ENCODE peak calls at places on chromosomes 2 and 18, in five cellular contexts. X, B, W, L and O are unnamed samples.

GRCh38 chr2:151052850-151053660 is 208.6 kb downstream of the RBM43 start:
- DNase-seq in B (no peak), X (no peak), L (no peak), W (no peak), O (no peak)

GRCh38 chr2:72619622-72620021 is 206.2 kb downstream of the EXOC6B start:
- DNase-seq in X (no peak), W (no peak), L (no peak), B (no peak), O (no peak)

GRCh38 chr2:120788349-120788700 is 52.7 kb downstream of the GLI2 start:
- DNase-seq in L (no peak), X (no peak), W (no peak), B (no peak), O (no peak)

GRCh38 chr2:112004246-112004645 is 50.8 kb upstream of the TMEM87B start:
- DNase-seq in W (no peak), X (peak; percentile 31), L (no peak), B (no peak), O (peak; percentile 67)

GRCh38 chr2:53403836-53404413 is 363.7 kb upstream of the CHAC2 start:
- DNase-seq in L (no peak), X (no peak), B (no peak), W (peak; percentile 60), O (no peak)

GRCh38 chr2:176817061-176817565 is 395.5 kb upstream of the HNRNPA3 start:
- DNase-seq in W (no peak), L (peak; percentile 63), B (no peak), X (no peak), O (no peak)

GRCh38 chr2:217710218-217710565 is 292.6 kb downstream of the TNS1 start:
- DNase-seq in X (no peak), W (no peak), L (no peak), B (no peak), O (no peak)

GRCh38 chr2:240355001-240355891 is 80.2 kb upstream of the GPC1 start:
- DNase-seq in X (no peak), B (no peak), L (no peak), W (no peak), O (no peak)

GRCh38 chr2:214378455-214379103 is 32.3 kb upstream of the VWC2L start:
- DNase-seq in B (no peak), L (no peak), W (no peak), X (no peak), O (no peak)

GRCh38 chr2:5077479-5078089 is 614.6 kb upstream of the SOX11 start:
- DNase-seq in X (no peak), B (no peak), W (no peak), L (no peak), O (no peak)

GRCh38 chr2:11726384-11726783 is 20.0 kb upstream of the LPIN1 start:
- DNase-seq in B (no peak), L (no peak), W (no peak), X (no peak), O (no peak)

GRCh38 chr2:200369886-200370285 is 63.4 kb downstream of the SPATS2L start:
- DNase-seq in W (no peak), L (no peak), B (no peak), X (no peak), O (no peak)

GRCh38 chr2:3585239-3586109 is 9.4 kb upstream of the COLEC11 start:
- DNase-seq in X (no peak), B (no peak), W (no peak), L (no peak), O (peak; percentile 77)

GRCh38 chr2:234949762-234950434 is 1.9 kb upstream of the SH3BP4 start:
- DNase-seq in B (no peak), L (no peak), W (peak; percentile 97), X (no peak), O (no peak)

GRCh38 chr2:147862859-147863516 is 18.2 kb downstream of the ACVR2A start:
- DNase-seq in X (no peak), L (no peak), W (no peak), B (no peak), O (no peak)

GRCh38 chr18:3720818-3721545 is 271.0 kb downstream of the TGIF1 start:
- DNase-seq in X (no peak), W (no peak), B (no peak), L (no peak), O (no peak)

GRCh38 chr2:190583507-190584337 is 49.2 kb upstream of the NEMP2 start:
- DNase-seq in L (no peak), X (no peak), B (no peak), W (no peak), O (no peak)

GRCh38 chr2:64227603-64228125 is 83.4 kb upstream of the PELI1 start:
- DNase-seq in L (no peak), B (no peak), X (no peak), W (no peak), O (no peak)

GRCh38 chr18:35407871-35408481 is 30.8 kb upstream of the ZNF396 start:
- DNase-seq in W (no peak), B (no peak), X (peak; percentile 61), L (no peak), O (no peak)

GRCh38 chr2:240990726-240991377 is 7.6 kb upstream of the SNED1 start:
- DNase-seq in B (no peak), X (no peak), L (no peak), W (no peak), O (no peak)

GRCh38 chr18:5424903-5425302 is 118.9 kb downstream of the EPB41L3 start:
- DNase-seq in X (no peak), B (no peak), L (no peak), W (no peak), O (no peak)

GRCh38 chr2:85692039-85692645 is 2.0 kb upstream of the GNLY start:
- DNase-seq in W (no peak), B (no peak), L (peak; percentile 42), X (no peak), O (peak; percentile 50)

GRCh38 chr2:23230885-23231284 is 154.1 kb upstream of the KLHL29 start:
- DNase-seq in L (no peak), X (no peak), W (no peak), B (no peak), O (no peak)

GRCh38 chr2:215535125-215535668 is 99.3 kb upstream of the FN1 start:
- DNase-seq in L (no peak), B (no peak), X (no peak), W (no peak), O (no peak)

GRCh38 chr2:219844756-219845155 is 217.3 kb downstream of the SLC4A3 start:
- DNase-seq in W (no peak), X (no peak), L (no peak), B (no peak), O (no peak)

GRCh38 chr2:111135910-111136297 is 15.2 kb downstream of the BCL2L11 start:
- DNase-seq in L (no peak), X (no peak), W (no peak), B (no peak), O (no peak)

GRCh38 chr2:150989969-150990368 is 271.7 kb downstream of the RBM43 start:
- DNase-seq in W (no peak), L (no peak), X (no peak), B (no peak), O (no peak)

GRCh38 chr2:28747714-28748113 is 3.9 kb upstream of the PPP1CB start:
- DNase-seq in B (no peak), X (no peak), L (no peak), W (no peak), O (no peak)

GRCh38 chr18:57803119-57803969 is at the start of gene ATP8B1:
- DNase-seq in L (no peak), W (no peak), B (no peak), X (peak; percentile 20), O (peak; percentile 77)

GRCh38 chr18:3970929-3971328 is 484.2 kb downstream of the DLGAP1 start:
- DNase-seq in W (no peak), B (no peak), L (no peak), X (no peak), O (no peak)

GRCh38 chr18:72672364-72673151 is 128.4 kb upstream of the CBLN2 start:
- DNase-seq in W (no peak), X (no peak), L (no peak), B (no peak), O (no peak)